ENCODE peak calls at places on chromosome 1, in seven cellular contexts. J is lower lobe of right lung; Q is cardiac muscle cell; N is NK-92 treated with Interleukin-12 subunit alpha and Interleukin-12 subunit beta, amount 100 ng/mL, for 24 hours; D is foreskin fibroblast; T is breast epithelium; G is T47D. B is an unnamed sample.

GRCh38 chr1:12601690-12602632 is 16.0 kb downstream of the DHRS3 start:
- DNase-seq in J (no peak), Q (peak; percentile 97), N (peak; percentile 24), D (peak; percentile 91), T (no peak), G (no peak), B (peak; percentile 79)

GRCh38 chr1:161487483-161487827 is 17.8 kb upstream of the FCGR2A start:
- DNase-seq in J (no peak), Q (peak; percentile 72), N (no peak), D (peak; percentile 15), T (peak; percentile 45), G (peak; percentile 33), B (peak; percentile 37)

GRCh38 chr1:60904079-60904852 is 178.1 kb upstream of the NFIA start:
- DNase-seq in J (no peak), Q (peak; percentile 59), N (no peak), D (peak; percentile 25), T (peak; percentile 76), G (no peak), B (peak; percentile 41)

GRCh38 chr1:168920456-168921094 is 185.9 kb upstream of the ATP1B1 start:
- DNase-seq in J (no peak), Q (peak; percentile 88), N (no peak), D (peak; percentile 38), T (no peak), G (peak; percentile 22), B (peak; percentile 21)

GRCh38 chr1:206772228-206773002 is at the start of gene IL10:
- DNase-seq in J (no peak), Q (no peak), N (peak; percentile 76), D (no peak), T (no peak), G (no peak), B (no peak)

GRCh38 chr1:55284856-55285255 is 69.7 kb upstream of the USP24 start:
- DNase-seq in J (no peak), Q (peak; percentile 70), N (no peak), D (peak; percentile 30), T (no peak), G (peak; percentile 60), B (peak; percentile 61)

GRCh38 chr1:187655163-187655562 is 826.4 kb downstream of the PLA2G4A start:
- DNase-seq in J (no peak), Q (peak; percentile 19), N (no peak), D (no peak), T (no peak), G (no peak), B (no peak)

GRCh38 chr1:5415621-5416020 is 576.6 kb downstream of the NPHP4 start:
- DNase-seq in J (no peak), Q (no peak), N (no peak), D (no peak), T (no peak), G (no peak), B (no peak)

GRCh38 chr1:75415187-75415586 is 195.7 kb downstream of the SLC44A5 start:
- DNase-seq in J (no peak), Q (no peak), N (no peak), D (no peak), T (no peak), G (no peak), B (no peak)

GRCh38 chr1:20194770-20195463 is 8.6 kb upstream of the PLA2G2C start:
- DNase-seq in J (peak; percentile 78), Q (peak; percentile 67), N (peak; percentile 41), D (peak; percentile 24), T (peak; percentile 45), G (peak; percentile 77), B (peak; percentile 73)

GRCh38 chr1:113101588-113101987 is 28.6 kb downstream of the LRIG2 start:
- DNase-seq in J (no peak), Q (peak; percentile 22), N (no peak), D (no peak), T (no peak), G (no peak), B (peak; percentile 16)

GRCh38 chr1:61606448-61607312 is 118.3 kb downstream of the TM2D1 start:
- DNase-seq in J (peak; percentile 51), Q (peak; percentile 73), N (no peak), D (no peak), T (peak; percentile 24), G (no peak), B (peak; percentile 62)

GRCh38 chr1:18807334-18808063 is 52.0 kb downstream of the TAS1R2 start:
- DNase-seq in J (no peak), Q (no peak), N (no peak), D (no peak), T (no peak), G (no peak), B (no peak)

GRCh38 chr1:150613061-150613920 is 16.1 kb downstream of the ENSA start:
- DNase-seq in J (no peak), Q (peak; percentile 87), N (peak; percentile 17), D (peak; percentile 91), T (no peak), G (no peak), B (peak; percentile 62)

GRCh38 chr1:61079898-61080336 is 2.4 kb upstream of the NFIA start:
- DNase-seq in J (peak; percentile 70), Q (peak; percentile 98), N (no peak), D (peak; percentile 82), T (peak; percentile 84), G (peak; percentile 69), B (peak; percentile 62)

GRCh38 chr1:5978452-5978851 is 13.8 kb downstream of the NPHP4 start:
- DNase-seq in J (peak; percentile 47), Q (no peak), N (no peak), D (no peak), T (no peak), G (no peak), B (no peak)

GRCh38 chr1:19122668-19123067 is 87.4 kb downstream of the UBR4 start:
- DNase-seq in J (no peak), Q (peak; percentile 37), N (no peak), D (peak; percentile 4), T (no peak), G (no peak), B (peak; percentile 29)

GRCh38 chr1:28508435-28508754 is 2.6 kb downstream of the RCC1 start:
- DNase-seq in J (no peak), Q (peak; percentile 32), N (no peak), D (no peak), T (no peak), G (no peak), B (no peak)

GRCh38 chr1:43214465-43215444 is 42.6 kb downstream of the CFAP57 start:
- DNase-seq in J (no peak), Q (peak; percentile 13), N (no peak), D (no peak), T (no peak), G (no peak), B (no peak)

GRCh38 chr1:81420760-81421159 is 380.0 kb upstream of the ADGRL2 start:
- DNase-seq in J (no peak), Q (no peak), N (no peak), D (no peak), T (no peak), G (no peak), B (no peak)

GRCh38 chr1:181423301-181423918 is 59.9 kb upstream of the CACNA1E start:
- DNase-seq in J (no peak), Q (peak; percentile 46), N (peak; percentile 10), D (peak; percentile 37), T (no peak), G (peak; percentile 79), B (peak; percentile 60)

GRCh38 chr1:59289570-59289969 is 7.3 kb upstream of the FGGY start:
- DNase-seq in J (no peak), Q (no peak), N (no peak), D (no peak), T (no peak), G (no peak), B (no peak)

GRCh38 chr1:198845851-198846250 is 207.0 kb downstream of the PTPRC start:
- DNase-seq in J (no peak), Q (no peak), N (no peak), D (peak; percentile 48), T (no peak), G (no peak), B (no peak)

GRCh38 chr1:8643542-8644536 is 173.6 kb downstream of the RERE start:
- DNase-seq in J (no peak), Q (no peak), N (no peak), D (no peak), T (no peak), G (peak; percentile 28), B (no peak)

GRCh38 chr1:44361478-44361877 is 6.4 kb upstream of the ERI3 start:
- DNase-seq in J (no peak), Q (peak; percentile 10), N (no peak), D (no peak), T (no peak), G (peak; percentile 5), B (peak; percentile 20)

GRCh38 chr1:229341811-229342304 is 989 bp downstream of the CCSAP start:
- DNase-seq in J (no peak), Q (peak; percentile 38), N (peak; percentile 21), D (no peak), T (no peak), G (no peak), B (no peak)

GRCh38 chr1:3651939-3652537 is at the start of gene TP73:
- DNase-seq in J (no peak), Q (peak; percentile 6), N (no peak), D (no peak), T (no peak), G (peak; percentile 67), B (no peak)

GRCh38 chr1:166900987-166901386 is 24.9 kb upstream of the TADA1 start:
- DNase-seq in J (no peak), Q (no peak), N (no peak), D (no peak), T (no peak), G (no peak), B (no peak)

GRCh38 chr1:93702102-93702827 is 20.6 kb upstream of the BCAR3 start:
- DNase-seq in J (no peak), Q (no peak), N (no peak), D (no peak), T (peak; percentile 50), G (no peak), B (no peak)

GRCh38 chr1:157136133-157136532 is 2.1 kb downstream of the ETV3 start:
- DNase-seq in J (no peak), Q (no peak), N (no peak), D (no peak), T (no peak), G (peak; percentile 56), B (no peak)

GRCh38 chr1:6241887-6242740 is 1.9 kb upstream of the HES3 start:
- DNase-seq in J (no peak), Q (no peak), N (no peak), D (no peak), T (no peak), G (no peak), B (peak; percentile 45)

GRCh38 chr1:167427843-167428242 is 90.5 kb downstream of the CD247 start:
- DNase-seq in J (no peak), Q (peak; percentile 50), N (no peak), D (peak; percentile 28), T (no peak), G (peak; percentile 44), B (no peak)

GRCh38 chr1:234551032-234551378 is 59.0 kb downstream of the IRF2BP2 start:
- DNase-seq in J (no peak), Q (no peak), N (no peak), D (no peak), T (no peak), G (no peak), B (no peak)